ENCODE peak calls at places on chromosomes 16 and 17, in nine cellular contexts. V is BJ, M is sigmoid colon, B is lower leg skin, Q is H1, H is HL-60, W is psoas muscle, T is astrocyte, L is mesothelial cell of epicardium. J is an unnamed sample.

GRCh38 chr17:49913226-49914095 is 55.5 kb upstream of the DLX4 start:
- DNase-seq in T (peak; percentile 64), H (no peak), Q (no peak), V (no peak), B (no peak), W (no peak), M (no peak), L (no peak), J (no peak)

GRCh38 chr17:64115871-64116534 is 13.9 kb downstream of the ERN1 start:
- DNase-seq in B (no peak), W (no peak), T (peak; percentile 89), H (no peak), Q (no peak), V (peak; percentile 46), M (no peak), L (no peak), J (no peak)

GRCh38 chr17:45794840-45795239 is 10.7 kb downstream of the CRHR1 start:
- DNase-seq in M (no peak), V (no peak), B (no peak), H (no peak), W (no peak), L (no peak), T (no peak), Q (no peak), J (no peak)

GRCh38 chr16:23207485-23207884 is 24.9 kb downstream of the SCNN1G start:
- DNase-seq in W (no peak), M (no peak), B (no peak), L (no peak), V (no peak), H (no peak), T (no peak), Q (no peak), J (no peak)

GRCh38 chr16:87316450-87316922 is 706 bp downstream of the C16orf95 start:
- DNase-seq in H (no peak), V (no peak), M (peak; percentile 60), W (no peak), Q (no peak), B (peak; percentile 82), L (no peak), T (no peak), J (no peak)

GRCh38 chr17:45895304-45895968 is 1.1 kb downstream of the MAPT start:
- DNase-seq in V (no peak), B (no peak), T (no peak), H (no peak), W (peak; percentile 47), M (no peak), L (no peak), Q (no peak), J (no peak)

GRCh38 chr16:65713409-65713808 is 591.5 kb upstream of the CDH11 start:
- DNase-seq in H (no peak), Q (no peak), B (peak; percentile 5), M (no peak), L (no peak), T (no peak), W (no peak), V (no peak), J (no peak)

GRCh38 chr17:47733414-47734288 is 615 bp downstream of the TBX21 start:
- DNase-seq in L (no peak), V (no peak), T (no peak), W (no peak), Q (no peak), H (no peak), M (peak; percentile 58), B (peak; percentile 78), J (no peak)

GRCh38 chr17:43125967-43126910 is 1.1 kb upstream of the BRCA1 start:
- DNase-seq in T (no peak), M (peak; percentile 66), L (no peak), V (no peak), Q (no peak), W (no peak), H (peak; percentile 82), B (no peak), J (no peak)

GRCh38 chr17:17741346-17742023 is 60.2 kb downstream of the RAI1 start:
- DNase-seq in H (no peak), B (no peak), M (no peak), T (peak; percentile 39), W (no peak), V (no peak), L (no peak), Q (no peak), J (no peak)

GRCh38 chr17:50221500-50222480 is 20.4 kb upstream of the COL1A1 start:
- DNase-seq in L (no peak), B (no peak), W (peak; percentile 54), T (peak; percentile 76), Q (no peak), H (peak; percentile 79), M (peak; percentile 80), V (no peak), J (peak; percentile 53)

GRCh38 chr17:21194688-21195087 is 19.3 kb downstream of the TMEM11 start:
- DNase-seq in T (no peak), H (no peak), M (peak; percentile 87), V (no peak), L (no peak), Q (no peak), B (no peak), W (peak; percentile 49), J (no peak)

GRCh38 chr17:83133302-83134121 is 54.1 kb downstream of the METRNL start:
- DNase-seq in V (no peak), Q (no peak), T (no peak), B (peak; percentile 73), W (no peak), L (no peak), H (no peak), M (peak; percentile 52), J (no peak)

GRCh38 chr17:14019186-14019956 is 49.9 kb upstream of the COX10 start:
- DNase-seq in T (peak; percentile 71), W (no peak), Q (no peak), L (no peak), H (no peak), V (no peak), M (no peak), B (no peak), J (no peak)

GRCh38 chr17:8846768-8847211 is 20.7 kb downstream of the PIK3R6 start:
- DNase-seq in T (peak; percentile 52), W (no peak), M (peak; percentile 4), B (no peak), Q (no peak), L (no peak), V (no peak), H (no peak), J (no peak)

GRCh38 chr16:28823291-28823718 is 506 bp downstream of the ATXN2L start:
- DNase-seq in B (peak; percentile 88), L (no peak), M (no peak), W (no peak), Q (no peak), T (no peak), H (no peak), V (no peak), J (no peak)

GRCh38 chr17:64339516-64340475 is 50.9 kb downstream of the PECAM1 start:
- DNase-seq in Q (no peak), B (no peak), M (no peak), H (no peak), L (no peak), V (no peak), T (no peak), W (no peak), J (no peak)

GRCh38 chr17:57622886-57623433 is 122.1 kb downstream of the CCDC182 start:
- DNase-seq in V (peak; percentile 19), M (no peak), H (peak; percentile 67), T (peak; percentile 81), L (no peak), W (no peak), Q (no peak), B (no peak), J (no peak)

DNA sequence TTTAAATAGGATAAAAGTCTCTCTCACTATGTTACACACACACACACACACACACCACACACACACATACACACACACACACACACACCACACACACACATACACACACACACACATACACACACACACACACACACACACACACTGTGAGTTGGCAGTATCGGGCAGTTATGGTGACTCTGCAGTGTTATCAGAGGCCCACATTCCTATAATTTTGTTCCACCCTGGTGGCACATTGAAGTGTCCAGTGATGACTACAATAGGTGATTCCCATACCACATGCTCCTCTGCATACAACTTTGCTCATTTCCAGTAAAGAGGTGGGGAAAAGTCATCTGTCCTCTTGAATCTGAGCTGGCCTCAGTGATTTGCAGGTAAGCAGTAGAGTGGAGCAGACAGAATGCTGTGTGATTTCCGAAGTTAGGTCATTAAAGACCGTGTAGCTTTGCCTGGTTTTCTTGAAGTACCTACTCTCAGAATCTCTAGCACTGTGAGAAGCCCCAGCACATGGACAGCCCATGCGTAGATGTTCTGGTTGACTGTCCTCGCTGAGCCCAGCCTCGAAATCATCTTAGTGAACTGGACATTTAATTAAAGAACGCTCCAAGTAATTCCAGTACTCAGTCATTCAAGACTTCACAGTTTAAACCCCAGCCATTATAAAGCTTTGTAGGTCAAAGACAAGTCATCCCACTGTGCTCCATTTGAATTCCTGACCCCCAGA is 836.6 kb upstream of the SOX9 start:
- DNase-seq in M (no peak), L (no peak), B (no peak), W (no peak), V (no peak), T (peak; percentile 10), H (no peak), Q (no peak), J (no peak)
- TF ChIP-seq CTCF in M (no peak), L (no peak), B (no peak), W (no peak), V (no peak), T (no peak), H (no peak), Q (no peak), J (no peak)

GRCh38 chr17:35548213-35548810 is 10.8 kb upstream of the SLFN12L start:
- DNase-seq in M (no peak), Q (no peak), T (no peak), V (no peak), W (no peak), L (no peak), B (no peak), H (no peak), J (no peak)
- TF ChIP-seq CTCF in M (no peak), Q (no peak), T (no peak), V (no peak), W (no peak), L (no peak), B (no peak), H (no peak), J (no peak)

DNA sequence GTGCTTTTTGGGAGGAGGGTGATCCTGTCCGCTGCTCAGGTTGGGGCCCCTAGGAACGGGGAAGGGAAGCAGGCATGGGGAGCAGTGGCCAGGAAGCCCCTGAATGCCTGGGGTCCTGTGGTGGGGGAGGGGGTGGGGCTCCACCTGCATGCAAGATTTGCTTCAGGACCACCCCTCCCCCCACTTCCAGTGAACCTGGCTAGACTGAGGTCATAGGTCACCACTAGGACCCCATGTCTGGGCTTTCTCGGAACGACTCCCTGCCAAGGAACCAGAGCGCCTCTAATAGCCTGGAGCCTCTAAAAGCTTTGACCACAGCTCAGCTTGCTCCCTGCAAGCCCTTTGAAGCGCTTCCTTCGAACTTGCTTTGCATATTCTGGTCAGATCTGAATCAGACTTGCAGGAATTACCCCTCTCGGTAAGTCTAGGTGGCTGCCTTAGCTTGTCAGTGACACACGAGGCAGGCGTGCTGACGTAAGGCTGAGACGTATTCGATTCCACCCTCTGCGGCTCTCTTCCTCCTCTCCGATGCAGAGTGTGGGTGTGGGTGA is 3.6 kb downstream of the SOCS3 start:
- DNase-seq in Q (peak; percentile 73), M (peak; percentile 85), L (no peak), V (no peak), H (peak; percentile 83), W (no peak), T (peak; percentile 98), B (no peak), J (peak; percentile 95)
- TF ChIP-seq CTCF in Q (peak; percentile 1), M (no peak), L (no peak), V (no peak), H (no peak), W (no peak), T (no peak), B (no peak), J (no peak)

GRCh38 chr17:7380855-7381683 is at the start of gene TNK1:
- DNase-seq in M (peak; percentile 86), Q (no peak), L (no peak), T (no peak), V (no peak), B (peak; percentile 95), W (peak; percentile 32), H (no peak), J (no peak)
- TF ChIP-seq CTCF in M (no peak), Q (peak; percentile 14), L (no peak), T (no peak), V (no peak), B (no peak), W (no peak), H (no peak), J (no peak)